ENCODE peak calls at places on chromosome 12, in seven cellular contexts. P is GM12865; A is activated CD4-positive, alpha-beta T cell treated with anti-CD3 and anti-CD28 coated beads, Interleukin-2, amount 50 U/mL, for 24 hours; E is activated naive CD8-positive, alpha-beta T cell treated with anti-CD3 and anti-CD28 coated beads, Interleukin-2, amount 50 U/mL, for 24 hours; Z is GM12864; Y is Ammon's horn; H is AG09309. N is an unnamed sample.

GRCh38 chr12:56103823-56104108 is 593 bp upstream of the PA2G4 start:
- DNase-seq in P (no peak), A (no peak), E (no peak), Z (no peak), Y (no peak), H (no peak), N (no peak)

GRCh38 chr12:124466200-124467128 is 100.9 kb downstream of the NCOR2 start:
- DNase-seq in P (peak), A (peak), E (peak), Z (peak), Y (no peak), H (no peak), N (peak)

GRCh38 chr12:27185234-27186045 is 58.6 kb upstream of the STK38L start:
- DNase-seq in P (peak), A (no peak), E (peak), Z (peak), Y (no peak), H (no peak), N (peak)

GRCh38 chr12:52437508-52437907 is 3.3 kb upstream of the KRT75 start:
- DNase-seq in P (no peak), A (no peak), E (no peak), Z (no peak), Y (no peak), H (no peak), N (no peak)

GRCh38 chr12:59425798-59426197 is 170.0 kb upstream of the SLC16A7 start:
- DNase-seq in P (no peak), A (no peak), E (no peak), Z (no peak), Y (no peak), H (peak), N (no peak)

GRCh38 chr12:207804-208203 is 6.2 kb downstream of the SLC6A12 start:
- DNase-seq in P (no peak), A (no peak), E (no peak), Z (no peak), Y (no peak), H (no peak), N (no peak)

GRCh38 chr12:24496755-24497154 is 452.1 kb downstream of the BCAT1 start:
- DNase-seq in P (no peak), A (no peak), E (no peak), Z (no peak), Y (no peak), H (no peak), N (no peak)

GRCh38 chr12:2794261-2794735 is 472 bp upstream of the FKBP4 start:
- DNase-seq in P (peak), A (peak), E (no peak), Z (no peak), Y (peak), H (no peak), N (peak)

GRCh38 chr12:121996050-121996944 is 25.4 kb upstream of the BCL7A start:
- DNase-seq in P (no peak), A (no peak), E (no peak), Z (no peak), Y (no peak), H (no peak), N (no peak)

GRCh38 chr12:84058136-84058535 is 854.5 kb downstream of the SLC6A15 start:
- DNase-seq in P (no peak), A (no peak), E (no peak), Z (no peak), Y (no peak), H (no peak), N (no peak)

GRCh38 chr12:1606021-1606622 is 11.7 kb upstream of the FBXL14 start:
- DNase-seq in P (peak), A (peak), E (peak), Z (peak), Y (no peak), H (no peak), N (peak)

GRCh38 chr12:59314209-59314608 is 281.6 kb upstream of the SLC16A7 start:
- DNase-seq in P (no peak), A (no peak), E (no peak), Z (no peak), Y (no peak), H (no peak), N (no peak)

GRCh38 chr12:4172999-4173398 is 100.6 kb upstream of the CCND2 start:
- DNase-seq in P (no peak), A (no peak), E (no peak), Z (no peak), Y (no peak), H (no peak), N (no peak)

GRCh38 chr12:42691991-42692557 is 102.5 kb upstream of the PRICKLE1 start:
- DNase-seq in P (no peak), A (no peak), E (no peak), Z (no peak), Y (no peak), H (no peak), N (no peak)

GRCh38 chr12:96456265-96456974 is 33.0 kb upstream of the CFAP54 start:
- DNase-seq in P (peak), A (no peak), E (no peak), Z (peak), Y (no peak), H (no peak), N (no peak)

GRCh38 chr12:49897276-49897675 is 6.4 kb downstream of the FAIM2 start:
- DNase-seq in P (no peak), A (no peak), E (no peak), Z (no peak), Y (no peak), H (no peak), N (no peak)

GRCh38 chr12:5000204-5000603 is 43.5 kb upstream of the KCNA5 start:
- DNase-seq in P (no peak), A (no peak), E (no peak), Z (no peak), Y (no peak), H (no peak), N (no peak)

GRCh38 chr12:6952121-6952859 is 1.1 kb downstream of the PTPN6 start:
- DNase-seq in P (no peak), A (no peak), E (peak), Z (no peak), Y (no peak), H (no peak), N (peak)

GRCh38 chr12:6434205-6435180 is 10.3 kb upstream of the CD27 start:
- DNase-seq in P (peak), A (no peak), E (peak), Z (no peak), Y (no peak), H (no peak), N (peak)

GRCh38 chr12:122976648-122976975 is 1.6 kb downstream of the OGFOD2 start:
- DNase-seq in P (no peak), A (no peak), E (no peak), Z (no peak), Y (no peak), H (no peak), N (no peak)

GRCh38 chr12:52527121-52527800 is 7.1 kb upstream of the KRT5 start:
- DNase-seq in P (no peak), A (no peak), E (no peak), Z (no peak), Y (no peak), H (no peak), N (no peak)

GRCh38 chr12:132171968-132172521 is 27.8 kb downstream of the NOC4L start:
- DNase-seq in P (no peak), A (no peak), E (no peak), Z (no peak), Y (no peak), H (no peak), N (no peak)

GRCh38 chr12:115261691-115262398 is 577.9 kb upstream of the TBX3 start:
- DNase-seq in P (peak), A (no peak), E (no peak), Z (no peak), Y (no peak), H (no peak), N (no peak)

GRCh38 chr12:113246478-113247122 is 25.3 kb downstream of the TPCN1 start:
- DNase-seq in P (no peak), A (no peak), E (no peak), Z (no peak), Y (no peak), H (no peak), N (no peak)

GRCh38 chr12:51592034-51592705 is 1.1 kb downstream of the SCN8A start:
- DNase-seq in P (no peak), A (no peak), E (no peak), Z (no peak), Y (peak), H (peak), N (no peak)

GRCh38 chr12:124416516-124417395 is 121.9 kb downstream of the RFLNA start:
- DNase-seq in P (no peak), A (no peak), E (no peak), Z (no peak), Y (no peak), H (no peak), N (no peak)

GRCh38 chr12:22101749-22102243 is 55.8 kb downstream of the CMAS start:
- DNase-seq in P (peak), A (no peak), E (no peak), Z (no peak), Y (peak), H (peak), N (no peak)

GRCh38 chr12:80222261-80222660 is 122.9 kb downstream of the OTOGL start:
- DNase-seq in P (peak), A (no peak), E (no peak), Z (no peak), Y (no peak), H (no peak), N (no peak)

GRCh38 chr12:130127527-130127908 is 34.7 kb upstream of the FZD10 start:
- DNase-seq in P (no peak), A (no peak), E (no peak), Z (no peak), Y (no peak), H (no peak), N (no peak)

GRCh38 chr12:98656289-98657101 is 11.4 kb downstream of the APAF1 start:
- DNase-seq in P (peak), A (no peak), E (no peak), Z (no peak), Y (no peak), H (no peak), N (no peak)

GRCh38 chr12:21301-22189 is 45.0 kb upstream of the IQSEC3 start:
- DNase-seq in P (peak), A (no peak), E (peak), Z (no peak), Y (peak), H (no peak), N (peak)

N was measured in activated T-cell treated with anti-CD3 and anti-CD28 coated beads, Interleukin-2, amount 50 U/mL, for 48 hours.